ENCODE peak calls at places on chromosomes 4 and X, in six cellular contexts. One of them, this sample, is unnamed.

GRCh38 chr4:99894998-99895397 is 771 bp upstream of the LAMTOR3 start:
- DNase-seq in WERI-Rb-1: no peak
- DNase-seq in HFF-Myc: no peak
- DNase-seq in globus pallidus: no peak
- DNase-seq in activated effector memory CD4-positive, alpha-beta T cell treated with anti-CD3 and anti-CD28 coated beads, Interleukin-2, amount 50 U/mL, for 16 hours: no peak
- DNase-seq in H9: no peak
- DNase-seq in this sample: no peak

GRCh38 chrX:151736685-151737084 is 2.1 kb downstream of the CNGA2 start:
- DNase-seq in WERI-Rb-1: no peak
- DNase-seq in HFF-Myc: no peak
- DNase-seq in globus pallidus: no peak
- DNase-seq in activated effector memory CD4-positive, alpha-beta T cell treated with anti-CD3 and anti-CD28 coated beads, Interleukin-2, amount 50 U/mL, for 16 hours: no peak
- DNase-seq in H9: no peak
- DNase-seq in this sample: no peak

GRCh38 chr4:38166082-38166481 is 205.9 kb downstream of the PTTG2 start:
- DNase-seq in WERI-Rb-1: no peak
- DNase-seq in HFF-Myc: no peak
- DNase-seq in globus pallidus: no peak
- DNase-seq in activated effector memory CD4-positive, alpha-beta T cell treated with anti-CD3 and anti-CD28 coated beads, Interleukin-2, amount 50 U/mL, for 16 hours: no peak
- DNase-seq in H9: no peak
- DNase-seq in this sample: no peak

GRCh38 chrX:150236304-150236703 is 126.8 kb upstream of the MAMLD1 start:
- DNase-seq in WERI-Rb-1: no peak
- DNase-seq in HFF-Myc: no peak
- DNase-seq in globus pallidus: no peak
- DNase-seq in activated effector memory CD4-positive, alpha-beta T cell treated with anti-CD3 and anti-CD28 coated beads, Interleukin-2, amount 50 U/mL, for 16 hours: no peak
- DNase-seq in H9: no peak
- DNase-seq in this sample: no peak

GRCh38 chr4:8547108-8547911 is 32.9 kb upstream of the GPR78 start:
- DNase-seq in WERI-Rb-1: peak; percentile 27
- DNase-seq in HFF-Myc: no peak
- DNase-seq in globus pallidus: no peak
- DNase-seq in activated effector memory CD4-positive, alpha-beta T cell treated with anti-CD3 and anti-CD28 coated beads, Interleukin-2, amount 50 U/mL, for 16 hours: no peak
- DNase-seq in H9: peak; percentile 75
- DNase-seq in this sample: no peak

GRCh38 chrX:38000706-38001105 is 5.6 kb upstream of the SYTL5 start:
- DNase-seq in WERI-Rb-1: no peak
- DNase-seq in HFF-Myc: no peak
- DNase-seq in globus pallidus: no peak
- DNase-seq in activated effector memory CD4-positive, alpha-beta T cell treated with anti-CD3 and anti-CD28 coated beads, Interleukin-2, amount 50 U/mL, for 16 hours: no peak
- DNase-seq in H9: no peak
- DNase-seq in this sample: no peak

GRCh38 chr4:92825186-92825715 is 521.5 kb downstream of the GRID2 start:
- DNase-seq in WERI-Rb-1: no peak
- DNase-seq in HFF-Myc: no peak
- DNase-seq in globus pallidus: no peak
- DNase-seq in activated effector memory CD4-positive, alpha-beta T cell treated with anti-CD3 and anti-CD28 coated beads, Interleukin-2, amount 50 U/mL, for 16 hours: no peak
- DNase-seq in H9: no peak
- DNase-seq in this sample: no peak

GRCh38 chrX:153495903-153496629 is 1.3 kb downstream of the BGN start:
- DNase-seq in WERI-Rb-1: no peak
- DNase-seq in HFF-Myc: no peak
- DNase-seq in globus pallidus: no peak
- DNase-seq in activated effector memory CD4-positive, alpha-beta T cell treated with anti-CD3 and anti-CD28 coated beads, Interleukin-2, amount 50 U/mL, for 16 hours: no peak
- DNase-seq in H9: no peak
- DNase-seq in this sample: no peak

GRCh38 chr4:113094327-113094726 is 44.9 kb downstream of the ANK2 start:
- DNase-seq in WERI-Rb-1: no peak
- DNase-seq in HFF-Myc: no peak
- DNase-seq in globus pallidus: no peak
- DNase-seq in activated effector memory CD4-positive, alpha-beta T cell treated with anti-CD3 and anti-CD28 coated beads, Interleukin-2, amount 50 U/mL, for 16 hours: no peak
- DNase-seq in H9: no peak
- DNase-seq in this sample: no peak

GRCh38 chrX:94662665-94663064 is 988.7 kb downstream of the FAM133A start:
- DNase-seq in WERI-Rb-1: no peak
- DNase-seq in HFF-Myc: no peak
- DNase-seq in globus pallidus: no peak
- DNase-seq in activated effector memory CD4-positive, alpha-beta T cell treated with anti-CD3 and anti-CD28 coated beads, Interleukin-2, amount 50 U/mL, for 16 hours: no peak
- DNase-seq in H9: no peak
- DNase-seq in this sample: peak; percentile 22

GRCh38 chrX:46840946-46841740 is 4.3 kb downstream of the RP2 start:
- DNase-seq in WERI-Rb-1: no peak
- DNase-seq in HFF-Myc: no peak
- DNase-seq in globus pallidus: peak; percentile 58
- DNase-seq in activated effector memory CD4-positive, alpha-beta T cell treated with anti-CD3 and anti-CD28 coated beads, Interleukin-2, amount 50 U/mL, for 16 hours: no peak
- DNase-seq in H9: no peak
- DNase-seq in this sample: no peak

GRCh38 chr4:174156239-174156826 is 127.1 kb downstream of the FBXO8 start:
- DNase-seq in WERI-Rb-1: no peak
- DNase-seq in HFF-Myc: peak; percentile 19
- DNase-seq in globus pallidus: peak; percentile 12
- DNase-seq in activated effector memory CD4-positive, alpha-beta T cell treated with anti-CD3 and anti-CD28 coated beads, Interleukin-2, amount 50 U/mL, for 16 hours: no peak
- DNase-seq in H9: no peak
- DNase-seq in this sample: peak; percentile 87

GRCh38 chrX:6377365-6377764 is 148.7 kb upstream of the NLGN4X start:
- DNase-seq in WERI-Rb-1: no peak
- DNase-seq in HFF-Myc: no peak
- DNase-seq in globus pallidus: no peak
- DNase-seq in activated effector memory CD4-positive, alpha-beta T cell treated with anti-CD3 and anti-CD28 coated beads, Interleukin-2, amount 50 U/mL, for 16 hours: no peak
- DNase-seq in H9: no peak
- DNase-seq in this sample: no peak

GRCh38 chr4:40316782-40317635 is 18.1 kb upstream of the CHRNA9 start:
- DNase-seq in WERI-Rb-1: peak; percentile 75
- DNase-seq in HFF-Myc: peak; percentile 64
- DNase-seq in globus pallidus: peak; percentile 51
- DNase-seq in activated effector memory CD4-positive, alpha-beta T cell treated with anti-CD3 and anti-CD28 coated beads, Interleukin-2, amount 50 U/mL, for 16 hours: peak; percentile 83
- DNase-seq in H9: peak; percentile 83
- DNase-seq in this sample: no peak

GRCh38 chr4:140158234-140159030 is 4.4 kb upstream of the MAML3 start:
- DNase-seq in WERI-Rb-1: peak; percentile 54
- DNase-seq in HFF-Myc: no peak
- DNase-seq in globus pallidus: no peak
- DNase-seq in activated effector memory CD4-positive, alpha-beta T cell treated with anti-CD3 and anti-CD28 coated beads, Interleukin-2, amount 50 U/mL, for 16 hours: no peak
- DNase-seq in H9: no peak
- DNase-seq in this sample: peak; percentile 26

GRCh38 chrX:20271730-20272129 is 5.0 kb upstream of the RPS6KA3 start:
- DNase-seq in WERI-Rb-1: no peak
- DNase-seq in HFF-Myc: no peak
- DNase-seq in globus pallidus: no peak
- DNase-seq in activated effector memory CD4-positive, alpha-beta T cell treated with anti-CD3 and anti-CD28 coated beads, Interleukin-2, amount 50 U/mL, for 16 hours: no peak
- DNase-seq in H9: no peak
- DNase-seq in this sample: no peak

GRCh38 chrX:154000051-154000450 is 19.7 kb downstream of the IRAK1 start:
- DNase-seq in WERI-Rb-1: no peak
- DNase-seq in HFF-Myc: no peak
- DNase-seq in globus pallidus: no peak
- DNase-seq in activated effector memory CD4-positive, alpha-beta T cell treated with anti-CD3 and anti-CD28 coated beads, Interleukin-2, amount 50 U/mL, for 16 hours: no peak
- DNase-seq in H9: no peak
- DNase-seq in this sample: no peak

GRCh38 chr4:73698217-73698616 is 42.2 kb upstream of the CXCL8 start:
- DNase-seq in WERI-Rb-1: peak; percentile 51
- DNase-seq in HFF-Myc: no peak
- DNase-seq in globus pallidus: no peak
- DNase-seq in activated effector memory CD4-positive, alpha-beta T cell treated with anti-CD3 and anti-CD28 coated beads, Interleukin-2, amount 50 U/mL, for 16 hours: no peak
- DNase-seq in H9: no peak
- DNase-seq in this sample: no peak

GRCh38 chr4:169070895-169071218 is 60.8 kb upstream of the CBR4 start:
- DNase-seq in WERI-Rb-1: no peak
- DNase-seq in HFF-Myc: no peak
- DNase-seq in globus pallidus: no peak
- DNase-seq in activated effector memory CD4-positive, alpha-beta T cell treated with anti-CD3 and anti-CD28 coated beads, Interleukin-2, amount 50 U/mL, for 16 hours: no peak
- DNase-seq in H9: no peak
- DNase-seq in this sample: peak; percentile 84

GRCh38 chr4:174120446-174121142 is 162.9 kb downstream of the FBXO8 start:
- DNase-seq in WERI-Rb-1: peak; percentile 81
- DNase-seq in HFF-Myc: peak; percentile 46
- DNase-seq in globus pallidus: peak; percentile 41
- DNase-seq in activated effector memory CD4-positive, alpha-beta T cell treated with anti-CD3 and anti-CD28 coated beads, Interleukin-2, amount 50 U/mL, for 16 hours: no peak
- DNase-seq in H9: peak; percentile 45
- DNase-seq in this sample: peak; percentile 40

GRCh38 chr4:25861951-25862410 is 807 bp downstream of the SEL1L3 start:
- DNase-seq in WERI-Rb-1: no peak
- DNase-seq in HFF-Myc: no peak
- DNase-seq in globus pallidus: no peak
- DNase-seq in activated effector memory CD4-positive, alpha-beta T cell treated with anti-CD3 and anti-CD28 coated beads, Interleukin-2, amount 50 U/mL, for 16 hours: peak; percentile 72
- DNase-seq in H9: peak; percentile 48
- DNase-seq in this sample: peak; percentile 70

GRCh38 chrX:37454537-37455285 is 105.5 kb downstream of the PRRG1 start:
- DNase-seq in WERI-Rb-1: no peak
- DNase-seq in HFF-Myc: no peak
- DNase-seq in globus pallidus: no peak
- DNase-seq in activated effector memory CD4-positive, alpha-beta T cell treated with anti-CD3 and anti-CD28 coated beads, Interleukin-2, amount 50 U/mL, for 16 hours: no peak
- DNase-seq in H9: peak; percentile 48
- DNase-seq in this sample: no peak

GRCh38 chrX:41019041-41019392 is 66.2 kb upstream of the USP9X start:
- DNase-seq in WERI-Rb-1: no peak
- DNase-seq in HFF-Myc: no peak
- DNase-seq in globus pallidus: no peak
- DNase-seq in activated effector memory CD4-positive, alpha-beta T cell treated with anti-CD3 and anti-CD28 coated beads, Interleukin-2, amount 50 U/mL, for 16 hours: no peak
- DNase-seq in H9: no peak
- DNase-seq in this sample: no peak

GRCh38 chr4:140116442-140117104 is 37.4 kb downstream of the MAML3 start:
- DNase-seq in WERI-Rb-1: no peak
- DNase-seq in HFF-Myc: peak; percentile 58
- DNase-seq in globus pallidus: no peak
- DNase-seq in activated effector memory CD4-positive, alpha-beta T cell treated with anti-CD3 and anti-CD28 coated beads, Interleukin-2, amount 50 U/mL, for 16 hours: no peak
- DNase-seq in H9: no peak
- DNase-seq in this sample: no peak

GRCh38 chrX:103503853-103504207 is 15.5 kb downstream of the RAB40A start:
- DNase-seq in WERI-Rb-1: no peak
- DNase-seq in HFF-Myc: peak; percentile 19
- DNase-seq in globus pallidus: no peak
- DNase-seq in activated effector memory CD4-positive, alpha-beta T cell treated with anti-CD3 and anti-CD28 coated beads, Interleukin-2, amount 50 U/mL, for 16 hours: no peak
- DNase-seq in H9: no peak
- DNase-seq in this sample: peak; percentile 9

GRCh38 chrX:68929332-68930150 is 100.7 kb downstream of the EFNB1 start:
- DNase-seq in WERI-Rb-1: no peak
- DNase-seq in HFF-Myc: peak; percentile 43
- DNase-seq in globus pallidus: no peak
- DNase-seq in activated effector memory CD4-positive, alpha-beta T cell treated with anti-CD3 and anti-CD28 coated beads, Interleukin-2, amount 50 U/mL, for 16 hours: no peak
- DNase-seq in H9: no peak
- DNase-seq in this sample: no peak

GRCh38 chrX:9055354-9055753 is 21.4 kb upstream of the FAM9B start:
- DNase-seq in WERI-Rb-1: no peak
- DNase-seq in HFF-Myc: no peak
- DNase-seq in globus pallidus: peak; percentile 5
- DNase-seq in activated effector memory CD4-positive, alpha-beta T cell treated with anti-CD3 and anti-CD28 coated beads, Interleukin-2, amount 50 U/mL, for 16 hours: no peak
- DNase-seq in H9: no peak
- DNase-seq in this sample: no peak

GRCh38 chr4:27005512-27006246 is 145.0 kb downstream of the STIM2 start:
- DNase-seq in WERI-Rb-1: peak; percentile 35
- DNase-seq in HFF-Myc: no peak
- DNase-seq in globus pallidus: no peak
- DNase-seq in activated effector memory CD4-positive, alpha-beta T cell treated with anti-CD3 and anti-CD28 coated beads, Interleukin-2, amount 50 U/mL, for 16 hours: no peak
- DNase-seq in H9: no peak
- DNase-seq in this sample: no peak

GRCh38 chr4:186458050-186458449 is 97.3 kb downstream of the MTNR1A start:
- DNase-seq in WERI-Rb-1: no peak
- DNase-seq in HFF-Myc: no peak
- DNase-seq in globus pallidus: no peak
- DNase-seq in activated effector memory CD4-positive, alpha-beta T cell treated with anti-CD3 and anti-CD28 coated beads, Interleukin-2, amount 50 U/mL, for 16 hours: no peak
- DNase-seq in H9: no peak
- DNase-seq in this sample: no peak

GRCh38 chrX:114611018-114611619 is 27.2 kb downstream of the HTR2C start:
- DNase-seq in WERI-Rb-1: peak; percentile 27
- DNase-seq in HFF-Myc: peak; percentile 14
- DNase-seq in globus pallidus: peak; percentile 3
- DNase-seq in activated effector memory CD4-positive, alpha-beta T cell treated with anti-CD3 and anti-CD28 coated beads, Interleukin-2, amount 50 U/mL, for 16 hours: no peak
- DNase-seq in H9: no peak
- DNase-seq in this sample: peak; percentile 73

GRCh38 chr4:5899881-5900280 is 7.0 kb upstream of the CRMP1 start:
- DNase-seq in WERI-Rb-1: no peak
- DNase-seq in HFF-Myc: no peak
- DNase-seq in globus pallidus: no peak
- DNase-seq in activated effector memory CD4-positive, alpha-beta T cell treated with anti-CD3 and anti-CD28 coated beads, Interleukin-2, amount 50 U/mL, for 16 hours: no peak
- DNase-seq in H9: no peak
- DNase-seq in this sample: no peak